ENCODE peak calls at places on chromosomes 4 and X, in six cellular contexts. V is adrenal gland, Q is fibroblast of pulmonary artery, L is natural killer cell, G is psoas muscle, H is GM12878. S is an unnamed sample.

GRCh38 chrX:107547621-107548020 is 80.7 kb upstream of the PRPS1 start:
- DNase-seq in G (no peak), Q (no peak), V (no peak), L (no peak), H (no peak), S (no peak)

GRCh38 chrX:126141014-126141413 is 25.1 kb downstream of the DCAF12L2 start:
- DNase-seq in Q (no peak), G (no peak), V (no peak), L (no peak), H (no peak), S (no peak)

GRCh38 chr4:88481557-88481956 is 24.6 kb downstream of the HERC5 start:
- DNase-seq in Q (no peak), V (no peak), L (no peak), H (no peak), G (no peak), S (no peak)

GRCh38 chrX:65253817-65254216 is 277.6 kb upstream of the ZC4H2 start:
- DNase-seq in Q (no peak), H (no peak), L (no peak), V (no peak), G (no peak), S (no peak)

GRCh38 chr4:12548678-12549077 is 935.5 kb downstream of the RAB28 start:
- DNase-seq in L (no peak), Q (no peak), H (no peak), G (no peak), V (no peak), S (no peak)

GRCh38 chr4:2222838-2223237 is 19.1 kb downstream of the HAUS3 start:
- DNase-seq in V (peak; percentile 50), G (no peak), Q (no peak), L (no peak), H (no peak), S (no peak)

GRCh38 chr4:86496094-86497060 is 97.7 kb upstream of the PTPN13 start:
- DNase-seq in L (no peak), Q (peak; percentile 69), V (peak; percentile 55), H (no peak), G (no peak), S (no peak)

GRCh38 chrX:38052096-38052495 is 45.7 kb downstream of the SYTL5 start:
- DNase-seq in L (no peak), V (peak; percentile 2), G (no peak), Q (peak; percentile 83), H (no peak), S (no peak)

GRCh38 chr4:18689308-18689915 is 667.9 kb upstream of the LCORL start:
- DNase-seq in L (no peak), H (no peak), Q (peak; percentile 82), G (no peak), V (peak; percentile 70), S (peak; percentile 56)

GRCh38 chr4:11748169-11748872 is 319.6 kb upstream of the HS3ST1 start:
- DNase-seq in H (no peak), L (no peak), Q (peak; percentile 88), V (peak; percentile 57), G (no peak), S (no peak)

GRCh38 chrX:10356979-10357378 is 200.2 kb downstream of the CLCN4 start:
- DNase-seq in L (no peak), Q (no peak), H (no peak), V (no peak), G (no peak), S (no peak)

GRCh38 chrX:22310779-22311178 is 38.1 kb downstream of the CBLL2 start:
- DNase-seq in H (no peak), Q (peak; percentile 67), V (no peak), G (no peak), L (no peak), S (no peak)

GRCh38 chr4:119672086-119672485 is 43.5 kb upstream of the PDE5A start:
- DNase-seq in V (no peak), H (no peak), L (no peak), G (no peak), Q (no peak), S (no peak)

GRCh38 chr4:24006269-24006668 is 116.4 kb upstream of the PPARGC1A start:
- DNase-seq in L (no peak), G (no peak), H (no peak), V (no peak), Q (no peak), S (no peak)

GRCh38 chrX:54479471-54480122 is 16.4 kb downstream of the FGD1 start:
- DNase-seq in G (no peak), H (no peak), L (no peak), Q (no peak), V (no peak), S (no peak)

GRCh38 chr4:18042754-18043153 is 21.2 kb upstream of the LCORL start:
- DNase-seq in G (no peak), H (no peak), V (no peak), L (no peak), Q (no peak), S (no peak)

GRCh38 chr4:19213388-19213787 is 1038.3 kb upstream of the SLIT2 start:
- DNase-seq in G (no peak), L (no peak), V (no peak), H (no peak), Q (peak; percentile 1), S (no peak)

GRCh38 chr4:9923195-9923812 is 98.0 kb downstream of the SLC2A9 start:
- DNase-seq in G (no peak), L (no peak), Q (no peak), V (no peak), H (no peak), S (no peak)

GRCh38 chrX:77785400-77785745 is 643 bp downstream of the ATRX start:
- DNase-seq in H (no peak), V (peak; percentile 6), Q (no peak), G (no peak), L (no peak), S (no peak)

GRCh38 chr4:112726041-112726440 is 89.1 kb downstream of the LARP7 start:
- DNase-seq in G (no peak), Q (no peak), L (no peak), V (no peak), H (no peak), S (no peak)

GRCh38 chrX:40006025-40007017 is 91.4 kb downstream of the BCOR start:
- DNase-seq in G (peak; percentile 60), V (peak; percentile 39), L (no peak), H (no peak), Q (peak; percentile 17), S (no peak)

GRCh38 chr4:22434895-22435294 is 81.0 kb downstream of the ADGRA3 start:
- DNase-seq in V (peak; percentile 65), G (no peak), Q (peak; percentile 70), H (no peak), L (no peak), S (no peak)

GRCh38 chr4:142350886-142351285 is 495.2 kb downstream of the INPP4B start:
- DNase-seq in V (no peak), G (no peak), L (no peak), Q (no peak), H (no peak), S (no peak)

GRCh38 chrX:9657590-9658256 is 107.9 kb downstream of the GPR143 start:
- DNase-seq in V (no peak), H (no peak), Q (no peak), L (no peak), G (no peak), S (no peak)

GRCh38 chr4:121277194-121278105 is 103.4 kb downstream of the QRFPR start:
- DNase-seq in L (no peak), Q (peak; percentile 12), V (peak; percentile 10), G (no peak), H (no peak), S (no peak)

GRCh38 chr4:2046031-2046961 is 12.8 kb upstream of the NAT8L start:
- DNase-seq in V (no peak), Q (no peak), G (no peak), L (no peak), H (no peak), S (no peak)

GRCh38 chr4:78560296-78560963 is 8.9 kb downstream of the ANXA3 start:
- DNase-seq in H (no peak), V (no peak), G (no peak), Q (peak; percentile 90), L (no peak), S (no peak)

GRCh38 chr4:88008133-88008621 is 742 bp downstream of the PKD2 start:
- DNase-seq in V (peak; percentile 50), Q (peak; percentile 55), H (no peak), G (peak; percentile 50), L (no peak), S (peak; percentile 34)

GRCh38 chr4:78720994-78721677 is 55.0 kb upstream of the BMP2K start:
- DNase-seq in V (peak; percentile 27), L (no peak), Q (no peak), G (no peak), H (no peak), S (no peak)

GRCh38 chr4:95693594-95693993 is 144.8 kb upstream of the UNC5C start:
- DNase-seq in Q (peak; percentile 68), H (no peak), L (no peak), V (no peak), G (no peak), S (no peak)
- TF ChIP-seq CTCF in Q (peak; percentile 54), H (peak; percentile 8), L (no peak), V (no peak), G (no peak), S (no peak)

GRCh38 chr4:15955670-15956069 is 7.3 kb downstream of the FGFBP2 start:
- DNase-seq in Q (peak; percentile 23), L (no peak), H (no peak), G (no peak), V (no peak), S (no peak)
- TF ChIP-seq CTCF in Q (peak; percentile 33), L (no peak), H (no peak), G (no peak), V (no peak), S (no peak)

DNA sequence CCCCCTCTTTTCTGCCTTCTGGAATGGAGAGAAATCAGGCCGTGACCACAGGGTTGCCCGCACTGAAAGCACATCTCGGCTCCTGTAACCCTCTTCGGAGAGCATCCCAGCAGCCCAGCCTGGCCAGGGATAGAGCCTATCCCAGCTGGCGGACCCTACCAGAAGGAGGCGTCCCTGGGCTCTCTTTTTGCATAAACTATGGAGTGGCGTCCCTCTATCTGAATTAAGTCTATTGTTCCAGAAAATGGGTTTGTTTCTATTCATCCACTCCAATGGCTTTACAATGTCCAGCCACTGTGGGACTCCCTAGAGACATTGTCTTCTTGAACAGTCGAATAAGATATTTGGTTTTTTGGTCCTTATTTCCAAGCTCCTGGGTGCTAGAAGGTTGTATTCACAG is 689 bp upstream of the NHSL2 start:
- DNase-seq in H (no peak), L (no peak), V (no peak), Q (peak; percentile 28), G (peak; percentile 23), S (no peak)
- TF ChIP-seq CTCF in H (no peak), L (no peak), V (no peak), Q (peak; percentile 38), G (no peak), S (peak; percentile 32)

GRCh38 chr4:44583393-44583792 is 68.0 kb downstream of the YIPF7 start:
- DNase-seq in H (no peak), Q (peak; percentile 23), V (no peak), L (no peak), G (no peak), S (no peak)
- TF ChIP-seq CTCF in H (peak; percentile 46), Q (peak; percentile 45), V (no peak), L (no peak), G (no peak), S (peak; percentile 15)

GRCh38 chrX:572490-573124 is 58.0 kb upstream of the SHOX start:
- DNase-seq in H (no peak), Q (no peak), G (no peak), L (no peak), V (no peak), S (no peak)
- TF ChIP-seq CTCF in H (no peak), Q (no peak), G (no peak), L (no peak), V (no peak), S (no peak)

GRCh38 chr4:73952352-73952751 is 29.5 kb downstream of the PF4 start:
- DNase-seq in G (no peak), Q (no peak), V (no peak), L (no peak), H (no peak), S (no peak)
- TF ChIP-seq CTCF in G (no peak), Q (no peak), V (no peak), L (no peak), H (no peak), S (no peak)

S was measured in progenitor cell of endocrine pancreas.